ENCODE peak calls at places on chromosomes 7 and 10, in five cellular contexts. One of them, this sample, is unnamed.

GRCh38 chr10:69883256-69883655 is 81.5 kb downstream of the COL13A1 start:
- DNase-seq in stomach: peak
- DNase-seq in foreskin fibroblast: no peak
- DNase-seq in WTC11: no peak
- DNase-seq in GM13976: no peak
- DNase-seq in this sample: no peak

GRCh38 chr10:44398747-44399477 is 14.0 kb upstream of the CXCL12 start:
- DNase-seq in WTC11: no peak
- DNase-seq in GM13976: no peak
- DNase-seq in foreskin fibroblast: no peak
- DNase-seq in stomach: no peak
- DNase-seq in this sample: no peak

GRCh38 chr10:34491666-34492065 is 323.4 kb downstream of the PARD3 start:
- DNase-seq in GM13976: no peak
- DNase-seq in foreskin fibroblast: no peak
- DNase-seq in WTC11: no peak
- DNase-seq in stomach: no peak
- DNase-seq in this sample: no peak

GRCh38 chr10:108454793-108455192 is 1290.3 kb upstream of the SORCS1 start:
- DNase-seq in foreskin fibroblast: peak
- DNase-seq in GM13976: no peak
- DNase-seq in stomach: no peak
- DNase-seq in WTC11: no peak
- DNase-seq in this sample: no peak

GRCh38 chr7:80275192-80275605 is 140.6 kb downstream of the GNAI1 start:
- DNase-seq in GM13976: no peak
- DNase-seq in WTC11: no peak
- DNase-seq in stomach: no peak
- DNase-seq in foreskin fibroblast: no peak
- DNase-seq in this sample: no peak

GRCh38 chr10:132546567-132547420 is 9.2 kb downstream of the INPP5A start:
- DNase-seq in WTC11: peak
- DNase-seq in GM13976: peak
- DNase-seq in foreskin fibroblast: no peak
- DNase-seq in stomach: peak
- DNase-seq in this sample: no peak

GRCh38 chr10:129945941-129946760 is 17.9 kb downstream of the EBF3 start:
- DNase-seq in GM13976: no peak
- DNase-seq in stomach: peak
- DNase-seq in foreskin fibroblast: no peak
- DNase-seq in WTC11: no peak
- DNase-seq in this sample: peak

GRCh38 chr10:133278577-133279265 is 2.1 kb upstream of the ADAM8 start:
- DNase-seq in GM13976: peak
- DNase-seq in WTC11: no peak
- DNase-seq in stomach: peak
- DNase-seq in foreskin fibroblast: peak
- DNase-seq in this sample: no peak

GRCh38 chr10:64586930-64587503 is 1065.8 kb downstream of the REEP3 start:
- DNase-seq in stomach: no peak
- DNase-seq in WTC11: no peak
- DNase-seq in GM13976: no peak
- DNase-seq in foreskin fibroblast: no peak
- DNase-seq in this sample: no peak

GRCh38 chr7:36506820-36507219 is 117.2 kb downstream of the ANLN start:
- DNase-seq in foreskin fibroblast: no peak
- DNase-seq in WTC11: no peak
- DNase-seq in stomach: no peak
- DNase-seq in GM13976: no peak
- DNase-seq in this sample: no peak

GRCh38 chr7:44533301-44534055 is 7.7 kb downstream of the NPC1L1 start:
- DNase-seq in stomach: peak
- DNase-seq in WTC11: no peak
- DNase-seq in GM13976: peak
- DNase-seq in foreskin fibroblast: peak
- DNase-seq in this sample: no peak

GRCh38 chr7:935321-936130 is 19.0 kb downstream of the ADAP1 start:
- DNase-seq in WTC11: peak
- DNase-seq in stomach: no peak
- DNase-seq in foreskin fibroblast: no peak
- DNase-seq in GM13976: no peak
- DNase-seq in this sample: no peak

GRCh38 chr7:18521236-18521589 is 25.7 kb downstream of the HDAC9 start:
- DNase-seq in GM13976: no peak
- DNase-seq in foreskin fibroblast: no peak
- DNase-seq in stomach: no peak
- DNase-seq in WTC11: no peak
- DNase-seq in this sample: no peak

GRCh38 chr7:123666492-123666891 is 10.8 kb downstream of the LMOD2 start:
- DNase-seq in GM13976: no peak
- DNase-seq in WTC11: no peak
- DNase-seq in stomach: no peak
- DNase-seq in foreskin fibroblast: no peak
- DNase-seq in this sample: no peak

GRCh38 chr10:103584216-103585010 is 90.9 kb downstream of the NEURL1 start:
- DNase-seq in stomach: no peak
- DNase-seq in WTC11: peak
- DNase-seq in GM13976: peak
- DNase-seq in foreskin fibroblast: peak
- DNase-seq in this sample: no peak

GRCh38 chr7:16320261-16320660 is 101.1 kb downstream of the CRPPA start:
- DNase-seq in WTC11: no peak
- DNase-seq in stomach: no peak
- DNase-seq in GM13976: no peak
- DNase-seq in foreskin fibroblast: no peak
- DNase-seq in this sample: no peak

GRCh38 chr7:76333388-76334101 is 25.2 kb downstream of the YWHAG start:
- DNase-seq in stomach: peak
- DNase-seq in WTC11: no peak
- DNase-seq in GM13976: no peak
- DNase-seq in foreskin fibroblast: no peak
- DNase-seq in this sample: no peak

GRCh38 chr10:78957471-78958039 is 111.2 kb upstream of the ZMIZ1 start:
- DNase-seq in stomach: no peak
- DNase-seq in WTC11: no peak
- DNase-seq in foreskin fibroblast: no peak
- DNase-seq in GM13976: no peak
- DNase-seq in this sample: no peak

GRCh38 chr7:103989785-103990775 is 622 bp upstream of the RELN start:
- DNase-seq in WTC11: peak
- DNase-seq in foreskin fibroblast: peak
- DNase-seq in stomach: no peak
- DNase-seq in GM13976: peak
- DNase-seq in this sample: peak

GRCh38 chr7:84231157-84231556 is 36.6 kb upstream of the SEMA3A start:
- DNase-seq in foreskin fibroblast: peak
- DNase-seq in WTC11: no peak
- DNase-seq in GM13976: no peak
- DNase-seq in stomach: no peak
- DNase-seq in this sample: no peak

GRCh38 chr7:22578048-22578770 is 78.2 kb upstream of the STEAP1B start:
- DNase-seq in stomach: no peak
- DNase-seq in WTC11: no peak
- DNase-seq in foreskin fibroblast: peak
- DNase-seq in GM13976: no peak
- DNase-seq in this sample: no peak

GRCh38 chr7:44748042-44748947 is at the start of gene ZMIZ2:
- DNase-seq in stomach: peak
- DNase-seq in WTC11: peak
- DNase-seq in foreskin fibroblast: peak
- DNase-seq in GM13976: peak
- DNase-seq in this sample: peak

GRCh38 chr10:59748834-59749233 is 4.4 kb downstream of the MRLN start:
- DNase-seq in WTC11: no peak
- DNase-seq in GM13976: no peak
- DNase-seq in stomach: no peak
- DNase-seq in foreskin fibroblast: no peak
- DNase-seq in this sample: no peak

GRCh38 chr10:101778781-101779543 is 3.0 kb upstream of the FGF8 start:
- DNase-seq in stomach: peak
- DNase-seq in foreskin fibroblast: no peak
- DNase-seq in GM13976: peak
- DNase-seq in WTC11: peak
- DNase-seq in this sample: peak

This sample was measured in glutamatergic neuron.